ENCODE peak calls at places on chromosome 22, in ten cellular contexts. B is left ventricle myocardium inferior, M is cardiac muscle cell, J is mucosa of descending colon, F is suprapubic skin, S is brain microvascular endothelial cell, A is left lung, E is AG04450, V is hepatocyte, H is IMR-90. C is an unnamed sample.

GRCh38 chr22:42964994-42965699 is 49.8 kb downstream of the PACSIN2 start:
- DNase-seq in B (no peak), M (no peak), J (no peak), F (no peak), S (peak), A (no peak), E (no peak), V (no peak), H (peak), C (peak)

GRCh38 chr22:48503035-48503625 is 1324.5 kb downstream of the BRD1 start:
- DNase-seq in B (no peak), M (no peak), J (no peak), F (no peak), S (no peak), A (peak), E (no peak), V (no peak), H (no peak), C (no peak)

GRCh38 chr22:23591846-23592245 is 11.8 kb upstream of the IGLL1 start:
- DNase-seq in B (no peak), M (no peak), J (no peak), F (no peak), S (no peak), A (no peak), E (no peak), V (no peak), H (no peak), C (no peak)

GRCh38 chr22:19579880-19580279 is 55.7 kb upstream of the CLDN5 start:
- DNase-seq in B (peak), M (peak), J (no peak), F (no peak), S (no peak), A (no peak), E (no peak), V (no peak), H (no peak), C (no peak)

GRCh38 chr22:48744283-48744641 is 1083.4 kb downstream of the BRD1 start:
- DNase-seq in B (no peak), M (no peak), J (no peak), F (peak), S (no peak), A (peak), E (no peak), V (peak), H (no peak), C (no peak)

GRCh38 chr22:38081636-38081940 is 2.4 kb downstream of the SLC16A8 start:
- DNase-seq in B (no peak), M (no peak), J (no peak), F (no peak), S (no peak), A (peak), E (no peak), V (no peak), H (no peak), C (no peak)

GRCh38 chr22:32249231-32249630 is 5.9 kb downstream of the SLC5A4 start:
- DNase-seq in B (no peak), M (no peak), J (no peak), F (no peak), S (no peak), A (no peak), E (no peak), V (no peak), H (no peak), C (no peak)

GRCh38 chr22:42688914-42689275 is 31.8 kb downstream of the A4GALT start:
- DNase-seq in B (no peak), M (no peak), J (no peak), F (no peak), S (no peak), A (peak), E (no peak), V (no peak), H (no peak), C (no peak)

GRCh38 chr22:49995413-49996191 is 17.0 kb downstream of the IL17REL start:
- DNase-seq in B (no peak), M (no peak), J (peak), F (no peak), S (no peak), A (peak), E (no peak), V (no peak), H (no peak), C (no peak)

GRCh38 chr22:30370681-30371080 is 13.9 kb downstream of the CCDC157 start:
- DNase-seq in B (no peak), M (no peak), J (no peak), F (no peak), S (no peak), A (peak), E (no peak), V (no peak), H (no peak), C (no peak)

GRCh38 chr22:44445731-44446130 is 52.3 kb downstream of the RTL6 start:
- DNase-seq in B (no peak), M (no peak), J (no peak), F (no peak), S (no peak), A (no peak), E (no peak), V (no peak), H (no peak), C (no peak)

GRCh38 chr22:19766506-19767426 is 6.2 kb downstream of the TBX1 start:
- DNase-seq in B (peak), M (peak), J (peak), F (no peak), S (peak), A (peak), E (no peak), V (peak), H (no peak), C (no peak)

GRCh38 chr22:49272546-49273125 is 555.0 kb downstream of the BRD1 start:
- DNase-seq in B (no peak), M (no peak), J (no peak), F (peak), S (no peak), A (no peak), E (no peak), V (no peak), H (no peak), C (no peak)

GRCh38 chr22:44535362-44536095 is 37.5 kb upstream of the RTL6 start:
- DNase-seq in B (no peak), M (no peak), J (no peak), F (no peak), S (no peak), A (no peak), E (no peak), V (no peak), H (no peak), C (no peak)

GRCh38 chr22:45503816-45504702 is 1.4 kb downstream of the FBLN1 start:
- DNase-seq in B (no peak), M (peak), J (no peak), F (no peak), S (peak), A (peak), E (no peak), V (peak), H (peak), C (peak)

GRCh38 chr22:29325785-29326315 is 10.4 kb upstream of the RASL10A start:
- DNase-seq in B (no peak), M (no peak), J (no peak), F (no peak), S (no peak), A (peak), E (no peak), V (no peak), H (no peak), C (no peak)

GRCh38 chr22:25682071-25682470 is 59.9 kb upstream of the MYO18B start:
- DNase-seq in B (no peak), M (no peak), J (no peak), F (no peak), S (no peak), A (no peak), E (no peak), V (no peak), H (no peak), C (no peak)

GRCh38 chr22:32904044-32904443 is 102.5 kb downstream of the TIMP3 start:
- DNase-seq in B (no peak), M (peak), J (no peak), F (no peak), S (peak), A (no peak), E (no peak), V (peak), H (peak), C (peak)

GRCh38 chr22:42924436-42924835 is 67.4 kb upstream of the ARFGAP3 start:
- DNase-seq in B (no peak), M (no peak), J (peak), F (no peak), S (no peak), A (no peak), E (no peak), V (no peak), H (no peak), C (no peak)

GRCh38 chr22:24416611-24417010 is 10.8 kb upstream of the ADORA2A start:
- DNase-seq in B (no peak), M (no peak), J (peak), F (no peak), S (no peak), A (no peak), E (no peak), V (no peak), H (no peak), C (no peak)

GRCh38 chr22:50218996-50219727 is 18.4 kb downstream of the SELENOO start:
- DNase-seq in B (peak), M (peak), J (peak), F (peak), S (peak), A (peak), E (peak), V (peak), H (peak), C (peak)

GRCh38 chr22:31102441-31103081 is 4.8 kb downstream of the SELENOM start:
- DNase-seq in B (peak), M (peak), J (peak), F (peak), S (peak), A (no peak), E (peak), V (peak), H (peak), C (peak)

GRCh38 chr22:43001271-43002197 is 13.4 kb downstream of the PACSIN2 start:
- DNase-seq in B (no peak), M (peak), J (peak), F (no peak), S (peak), A (peak), E (no peak), V (no peak), H (no peak), C (peak)

GRCh38 chr22:26548303-26548702 is 36.0 kb upstream of the TFIP11 start:
- DNase-seq in B (no peak), M (no peak), J (no peak), F (no peak), S (no peak), A (no peak), E (no peak), V (no peak), H (no peak), C (no peak)

GRCh38 chr22:23178512-23179254 is 1.6 kb upstream of the BCR start:
- DNase-seq in B (peak), M (peak), J (peak), F (no peak), S (peak), A (peak), E (no peak), V (peak), H (peak), C (peak)

GRCh38 chr22:32824531-32825315 is 23.2 kb downstream of the TIMP3 start:
- DNase-seq in B (no peak), M (no peak), J (no peak), F (no peak), S (no peak), A (no peak), E (no peak), V (no peak), H (no peak), C (no peak)

GRCh38 chr22:19422440-19423301 is 8.9 kb downstream of the HIRA start:
- DNase-seq in B (no peak), M (no peak), J (no peak), F (no peak), S (no peak), A (no peak), E (no peak), V (no peak), H (no peak), C (no peak)

GRCh38 chr22:20657963-20658362 is 116.0 kb upstream of the SERPIND1 start:
- DNase-seq in B (no peak), M (no peak), J (no peak), F (no peak), S (no peak), A (no peak), E (no peak), V (no peak), H (no peak), C (no peak)

GRCh38 chr22:45686004-45686403 is 14.4 kb downstream of the ATXN10 start:
- DNase-seq in B (no peak), M (no peak), J (no peak), F (no peak), S (peak), A (no peak), E (no peak), V (peak), H (peak), C (peak)

GRCh38 chr22:26336773-26337172 is 92.3 kb upstream of the ASPHD2 start:
- DNase-seq in B (no peak), M (no peak), J (no peak), F (no peak), S (no peak), A (no peak), E (no peak), V (no peak), H (no peak), C (no peak)

GRCh38 chr22:24037851-24038765 is 27.0 kb downstream of the CABIN1 start:
- DNase-seq in B (no peak), M (no peak), J (no peak), F (no peak), S (no peak), A (no peak), E (no peak), V (no peak), H (no peak), C (no peak)

GRCh38 chr22:27990879-27991278 is 71.8 kb upstream of the PITPNB start:
- DNase-seq in B (peak), M (peak), J (no peak), F (peak), S (no peak), A (no peak), E (no peak), V (peak), H (peak), C (peak)

GRCh38 chr22:45784357-45785277 is 113.0 kb downstream of the ATXN10 start:
- DNase-seq in B (peak), M (no peak), J (no peak), F (no peak), S (no peak), A (no peak), E (no peak), V (no peak), H (no peak), C (no peak)

GRCh38 chr22:42425337-42425988 is 6.7 kb downstream of the NFAM1 start:
- DNase-seq in B (no peak), M (no peak), J (no peak), F (no peak), S (no peak), A (no peak), E (no peak), V (no peak), H (no peak), C (no peak)

GRCh38 chr22:50216684-50217520 is 16.1 kb downstream of the SELENOO start:
- DNase-seq in B (no peak), M (no peak), J (no peak), F (no peak), S (no peak), A (no peak), E (no peak), V (no peak), H (no peak), C (no peak)

GRCh38 chr22:27237342-27237741 is 564.2 kb downstream of the MN1 start:
- DNase-seq in B (no peak), M (no peak), J (no peak), F (no peak), S (no peak), A (no peak), E (no peak), V (no peak), H (no peak), C (no peak)

DNA sequence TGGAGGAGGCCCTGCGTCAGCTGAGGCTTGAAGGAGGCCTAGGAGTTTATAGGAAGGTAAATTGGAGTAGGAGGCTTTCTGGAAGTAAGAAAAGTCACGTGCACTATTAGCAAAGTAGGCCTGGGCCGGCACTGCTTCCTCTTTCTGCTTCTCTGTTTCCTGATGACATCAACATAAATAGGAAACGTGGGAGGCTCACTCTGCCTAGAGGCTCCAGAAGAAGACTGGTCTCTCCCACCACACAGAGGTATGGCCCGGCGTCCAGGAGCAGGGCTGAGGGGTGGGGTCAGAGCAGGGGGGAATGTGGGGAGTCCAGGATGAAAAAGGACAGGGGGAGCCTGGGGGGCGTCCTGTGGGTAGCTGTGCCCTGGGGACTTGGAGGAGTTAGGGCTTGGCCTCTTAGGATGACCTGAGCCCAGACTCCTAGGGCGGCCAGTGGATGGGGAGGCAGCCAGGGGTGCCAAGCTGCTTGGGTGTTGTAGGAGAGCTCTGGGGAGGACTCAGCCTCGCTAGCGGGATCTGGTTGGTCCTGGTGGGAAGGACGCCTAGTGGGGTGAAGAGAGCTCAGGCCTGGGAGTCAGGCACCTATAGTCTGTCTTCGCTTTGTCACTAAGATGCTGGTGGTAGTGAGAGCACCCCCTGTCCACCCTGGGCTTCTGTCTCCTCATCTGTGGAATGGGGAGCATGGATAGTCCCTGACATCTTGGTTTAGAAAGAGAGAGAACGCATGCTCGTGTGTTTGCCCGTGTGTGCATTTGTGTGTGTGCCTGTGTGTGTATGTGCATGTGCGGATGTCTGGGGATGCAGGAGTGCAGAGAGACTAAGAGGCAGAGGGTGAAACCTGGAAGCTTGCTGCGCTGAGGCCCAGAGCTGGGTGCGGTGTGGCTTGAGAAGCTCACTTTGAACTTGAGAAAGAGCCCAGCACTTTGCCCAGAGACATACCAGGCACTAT is at the start of gene CSF2RB:
- DNase-seq in B (peak), M (peak), J (no peak), F (no peak), S (no peak), A (no peak), E (no peak), V (no peak), H (no peak), C (no peak)
- H3K4me3 ChIP-seq in B (peak), M (no peak), J (no peak), F (peak), S (no peak), A (peak), E (no peak), V (no peak), H (no peak), C (no peak)

DNA sequence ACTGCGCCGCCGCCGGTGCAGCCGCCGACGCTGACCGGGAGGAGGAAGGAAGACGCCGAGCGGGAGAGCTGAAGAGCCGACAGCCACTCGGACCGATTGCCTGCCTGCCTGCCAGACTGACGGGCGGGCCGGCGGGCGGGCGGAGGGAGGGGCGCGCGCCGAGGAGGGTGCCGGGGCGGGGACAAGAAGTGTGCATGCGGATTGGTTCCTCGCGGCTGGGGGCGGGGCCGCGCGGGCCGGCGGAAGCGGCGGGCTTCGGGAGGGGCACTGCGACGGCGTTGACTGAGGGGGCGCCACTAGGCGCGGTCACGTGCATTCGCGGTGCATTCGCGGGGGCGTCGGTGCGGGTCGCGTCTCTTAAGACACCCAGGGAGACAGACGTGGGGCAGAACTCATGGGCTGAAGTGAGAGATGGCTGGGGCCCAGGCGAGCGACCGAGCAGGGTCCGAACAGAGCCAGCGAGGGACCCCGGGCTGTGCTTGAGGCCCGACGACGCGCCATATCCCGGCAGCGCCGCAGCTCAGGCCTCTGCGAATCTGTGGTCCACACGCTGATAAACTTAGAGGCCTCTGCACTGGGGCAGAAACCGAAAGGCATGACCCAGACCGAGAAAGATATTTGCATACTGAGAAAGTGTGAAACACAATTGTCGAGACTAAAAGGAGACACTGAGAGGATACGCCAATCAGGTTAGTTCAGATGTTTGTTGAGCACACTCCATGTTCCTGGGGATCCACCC is at the start of gene MAPK1:
- DNase-seq in B (peak), M (peak), J (peak), F (peak), S (peak), A (peak), E (peak), V (peak), H (peak), C (peak)
- TF ChIP-seq CTCF in B (peak), M (no peak), J (no peak), F (no peak), S (peak), A (peak), E (peak), V (peak), H (peak), C (peak)

GRCh38 chr22:41237036-41237706 is 3.6 kb downstream of the CHADL start:
- DNase-seq in B (no peak), M (no peak), J (no peak), F (no peak), S (no peak), A (no peak), E (no peak), V (no peak), H (no peak), C (no peak)
- H3K4me3 ChIP-seq in B (peak), M (peak), J (no peak), F (peak), S (peak), A (peak), E (peak), V (no peak), H (peak), C (peak)

DNA sequence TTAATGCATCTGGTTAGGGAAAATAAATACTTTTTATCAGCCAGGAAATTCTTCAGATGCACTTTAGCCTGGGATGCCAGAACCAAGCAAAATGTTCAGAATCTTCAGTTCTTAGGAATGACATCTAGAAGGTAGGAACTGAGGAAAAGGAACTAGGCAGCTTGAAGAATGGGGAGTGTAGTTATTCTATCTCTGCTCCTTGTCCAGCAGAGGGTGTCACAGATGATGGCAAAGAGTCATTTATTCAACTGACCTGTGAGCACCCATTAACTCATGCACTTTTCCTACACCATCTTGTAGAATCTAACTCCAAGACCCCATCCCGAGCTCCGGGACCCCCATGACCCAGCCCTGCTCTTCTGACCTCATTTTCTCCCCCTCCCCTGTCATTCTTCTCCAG is 122.1 kb upstream of the ISX start:
- DNase-seq in B (no peak), M (no peak), J (no peak), F (no peak), S (no peak), A (no peak), E (no peak), V (no peak), H (no peak), C (no peak)
- TF ChIP-seq CTCF in B (no peak), M (no peak), J (no peak), F (no peak), S (no peak), A (no peak), E (no peak), V (peak), H (no peak), C (no peak)

DNA sequence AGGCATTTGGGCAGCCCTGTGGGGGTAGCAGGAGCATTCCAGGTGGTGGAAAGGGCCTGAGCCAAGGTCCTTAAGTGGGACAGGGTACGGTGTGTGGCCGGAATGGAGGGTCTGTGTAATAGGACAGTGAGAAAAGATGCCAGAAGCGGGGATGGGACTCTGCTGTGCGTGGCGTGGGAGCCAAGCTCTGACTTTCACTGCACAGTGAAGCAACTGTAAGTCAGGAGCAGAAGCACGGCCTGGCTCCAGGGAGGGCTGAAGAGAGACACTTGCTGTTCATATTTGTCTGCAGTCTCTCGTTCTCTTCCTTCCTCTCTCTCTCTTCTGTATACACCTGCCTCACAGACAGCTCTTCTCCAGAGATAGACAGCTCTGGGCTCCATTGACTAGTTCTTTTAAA is 1.9 kb downstream of the IL17RA start:
- DNase-seq in B (no peak), M (no peak), J (no peak), F (peak), S (no peak), A (no peak), E (no peak), V (no peak), H (no peak), C (no peak)
- H3K4me3 ChIP-seq in B (peak), M (no peak), J (no peak), F (peak), S (no peak), A (no peak), E (no peak), V (no peak), H (no peak), C (peak)